ENCODE peak calls at places on chromosomes 13 and 19, in five cellular contexts. A, E, W, D and S are unnamed samples. For H3K27me3, the result is how much of the 10 kb centered on the place peaks cover.

GRCh38 chr13:95660981-95661581 is 15.9 kb upstream of the DNAJC3 start:
- DNase-seq in W (no peak), E (no peak), A (no peak), D (peak), S (no peak)

GRCh38 chr19:53333071-53333465 is 481 bp upstream of the ZNF845 start:
- DNase-seq in E (no peak), W (peak), A (peak), D (peak), S (no peak)

GRCh38 chr19:42216653-42217521 is 590 bp downstream of the DEDD2 start:
- DNase-seq in D (peak), E (no peak), W (no peak), A (peak), S (no peak)

GRCh38 chr13:48564046-48564445 is 31.2 kb upstream of the RCBTB2 start:
- DNase-seq in D (peak), A (no peak), E (no peak), W (no peak), S (no peak)

GRCh38 chr13:36712785-36713184 is 39.0 kb downstream of the SERTM1 start:
- DNase-seq in W (no peak), D (peak), E (peak), A (no peak), S (no peak)

GRCh38 chr19:39563408-39563807 is 23.4 kb upstream of the EID2 start:
- DNase-seq in D (no peak), E (peak), A (no peak), W (no peak), S (no peak)

GRCh38 chr19:7670790-7671189 is 1.9 kb downstream of the RETN start:
- DNase-seq in W (no peak), E (no peak), D (no peak), A (no peak), S (no peak)

GRCh38 chr13:77386046-77386445 is 59.2 kb upstream of the MYCBP2 start:
- DNase-seq in D (no peak), E (no peak), A (no peak), W (no peak), S (no peak)

GRCh38 chr13:75872970-75873369 is 236.8 kb downstream of the LMO7 start:
- DNase-seq in W (no peak), A (no peak), D (no peak), E (no peak), S (no peak)

GRCh38 chr13:38895075-38895474 is 95.6 kb downstream of the STOML3 start:
- DNase-seq in W (no peak), E (no peak), A (no peak), D (no peak), S (no peak)

GRCh38 chr13:21074601-21075302 is 13.4 kb upstream of the LATS2 start:
- DNase-seq in W (no peak), D (no peak), E (no peak), A (no peak), S (no peak)

GRCh38 chr19:56071151-56071550 is 49.9 kb downstream of the ZNF787 start:
- DNase-seq in W (no peak), D (no peak), A (no peak), E (no peak), S (no peak)

GRCh38 chr19:719081-719512 is 10.4 kb downstream of the PALM start:
- DNase-seq in W (peak), E (no peak), D (no peak), A (peak), S (no peak)

GRCh38 chr13:21365574-21365973 is 93.5 kb downstream of the ZDHHC20 start:
- DNase-seq in E (no peak), D (no peak), W (no peak), A (no peak), S (no peak)

GRCh38 chr19:4878491-4878968 is 11.1 kb upstream of the PLIN3 start:
- DNase-seq in D (no peak), A (no peak), E (no peak), W (no peak), S (no peak)

GRCh38 chr19:54429176-54429495 is 13.9 kb downstream of the TTYH1 start:
- DNase-seq in E (no peak), A (no peak), W (no peak), D (no peak), S (no peak)

GRCh38 chr13:78603240-78603947 is at the start of gene POU4F1:
- DNase-seq in A (no peak), W (no peak), E (no peak), D (peak), S (peak)
- H3K27me3 ChIP-seq in A (half or more), W (under half), E (half or more), D (half or more), S (half or more)

GRCh38 chr19:3041756-3042517 is 12.9 kb upstream of the TLE2 start:
- DNase-seq in E (no peak), W (no peak), D (no peak), A (no peak), S (no peak)
- H3K27me3 ChIP-seq in E (under half), W (under half), D (under half), A (under half), S (under half)

GRCh38 chr19:29658221-29658991 is 6.9 kb upstream of the PLEKHF1 start:
- DNase-seq in W (no peak), E (no peak), D (no peak), A (no peak), S (no peak)

GRCh38 chr19:29655648-29656335 is 9.5 kb upstream of the PLEKHF1 start:
- DNase-seq in D (no peak), E (no peak), A (no peak), W (no peak), S (no peak)

GRCh38 chr19:29650988-29651387 is 14.3 kb upstream of the PLEKHF1 start:
- DNase-seq in E (no peak), D (no peak), W (no peak), A (no peak), S (no peak)

GRCh38 chr19:29651622-29652394 is 13.5 kb upstream of the PLEKHF1 start:
- DNase-seq in E (no peak), D (no peak), A (no peak), W (no peak), S (no peak)

DNA sequence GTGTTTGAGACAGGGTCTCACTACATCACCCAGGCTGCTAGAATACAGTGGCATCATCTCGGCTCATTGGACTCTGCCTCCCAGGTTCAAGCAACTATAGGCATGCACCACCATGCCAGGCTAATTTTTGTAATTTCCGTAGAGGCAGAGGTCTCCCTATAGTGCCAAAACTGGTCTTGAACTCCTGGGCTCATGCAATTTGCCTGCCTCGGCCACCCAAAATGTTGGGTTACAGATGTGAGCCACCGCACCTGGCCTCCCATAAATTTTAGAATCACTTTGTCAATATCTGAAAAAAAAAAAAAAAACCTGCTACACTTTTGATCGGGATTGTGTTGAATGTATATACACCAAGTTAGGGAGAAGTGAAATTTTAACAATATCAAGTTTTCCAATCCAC is 11.9 kb upstream of the PLEKHF1 start:
- DNase-seq in A (no peak), W (no peak), E (no peak), D (no peak), S (no peak)
- H3K27me3 ChIP-seq in A (under half), W (under half), E (under half), D (under half), S (under half)

GRCh38 chr19:49409441-49410029 is 13.7 kb downstream of the PTH2 start:
- DNase-seq in A (no peak), E (no peak), W (no peak), D (no peak), S (no peak)

GRCh38 chr19:49403404-49404187 is 15.5 kb downstream of the KASH5 start:
- DNase-seq in W (no peak), A (no peak), E (no peak), D (no peak), S (no peak)

GRCh38 chr19:49408816-49409440 is 14.3 kb downstream of the PTH2 start:
- DNase-seq in D (no peak), W (no peak), A (no peak), E (peak), S (no peak)

GRCh38 chr19:49407482-49408015 is 15.7 kb downstream of the PTH2 start:
- DNase-seq in D (no peak), E (no peak), A (no peak), W (no peak), S (no peak)

DNA sequence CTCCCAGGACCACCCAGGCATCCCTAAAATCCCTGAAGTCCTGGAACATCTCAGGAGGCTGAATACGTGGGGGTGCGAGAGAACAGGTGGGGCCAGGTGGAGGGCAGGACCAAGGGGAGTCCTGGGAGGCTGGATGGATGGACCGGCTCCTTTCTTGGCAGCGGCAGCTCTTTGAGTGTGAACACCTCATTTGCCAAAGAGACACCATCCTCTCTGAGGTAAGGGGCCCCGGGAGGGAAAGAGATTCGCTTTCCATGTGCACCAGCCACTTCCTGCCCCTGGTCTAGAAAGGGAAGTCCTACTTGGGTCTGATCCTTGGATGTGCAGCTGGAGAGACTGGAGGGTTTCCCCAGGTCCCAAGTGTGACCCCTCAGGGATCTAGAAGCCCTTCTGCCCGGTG is 16.2 kb downstream of the PTH2 start:
- DNase-seq in W (no peak), E (no peak), A (no peak), D (no peak), S (no peak)
- H3K27me3 ChIP-seq in W (under half), E (under half), A (under half), D (under half), S (under half)

DNA sequence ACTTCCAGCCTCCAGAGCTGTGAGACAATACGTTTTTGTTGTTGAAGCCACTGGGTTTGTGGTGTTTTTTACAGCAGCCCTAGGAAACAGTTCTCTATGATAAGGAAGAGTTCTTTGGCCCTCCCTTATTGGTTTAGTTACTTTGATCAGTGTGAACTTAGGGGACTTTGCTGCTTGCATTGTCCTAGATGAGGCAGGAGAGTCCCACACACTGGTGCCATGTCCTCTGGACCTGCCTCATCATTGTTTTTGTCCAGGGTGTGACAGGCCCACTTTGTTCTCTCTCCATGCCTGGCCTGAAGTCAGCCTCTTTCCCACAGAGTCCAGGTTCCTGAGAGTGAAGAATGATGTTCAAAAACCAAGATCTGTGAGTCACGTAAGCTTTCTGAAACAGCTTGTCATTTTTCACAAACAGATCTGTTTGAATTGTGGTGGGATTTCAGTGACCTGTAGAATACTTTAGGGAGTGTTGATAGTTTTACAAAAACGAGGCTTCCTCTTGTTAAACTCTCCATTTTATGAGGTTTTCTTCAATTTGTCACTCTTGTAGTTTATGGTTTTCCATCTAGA is 63.8 kb downstream of the ING1 start:
- DNase-seq in A (no peak), E (no peak), D (no peak), W (no peak), S (no peak)
- H3K27me3 ChIP-seq in A (under half), E (under half), D (under half), W (under half), S (under half)

GRCh38 chr19:45023048-45023447 is 15.8 kb upstream of the CLASRP start:
- DNase-seq in D (no peak), W (no peak), E (no peak), A (no peak), S (no peak)

GRCh38 chr19:45021971-45022370 is 16.9 kb upstream of the CLASRP start:
- DNase-seq in A (no peak), D (no peak), W (no peak), E (no peak), S (no peak)

GRCh38 chr19:45019187-45019586 is 17.9 kb downstream of the RELB start:
- DNase-seq in A (no peak), E (no peak), W (no peak), D (no peak), S (no peak)

GRCh38 chr19:45016388-45017314 is 15.4 kb downstream of the RELB start:
- DNase-seq in W (peak), E (no peak), A (peak), D (peak), S (no peak)

GRCh38 chr19:45020071-45020470 is 18.8 kb upstream of the CLASRP start:
- DNase-seq in E (no peak), D (no peak), W (no peak), A (no peak), S (no peak)
- H3K27me3 ChIP-seq in E (under half), D (under half), W (under half), A (under half), S (under half)

DNA sequence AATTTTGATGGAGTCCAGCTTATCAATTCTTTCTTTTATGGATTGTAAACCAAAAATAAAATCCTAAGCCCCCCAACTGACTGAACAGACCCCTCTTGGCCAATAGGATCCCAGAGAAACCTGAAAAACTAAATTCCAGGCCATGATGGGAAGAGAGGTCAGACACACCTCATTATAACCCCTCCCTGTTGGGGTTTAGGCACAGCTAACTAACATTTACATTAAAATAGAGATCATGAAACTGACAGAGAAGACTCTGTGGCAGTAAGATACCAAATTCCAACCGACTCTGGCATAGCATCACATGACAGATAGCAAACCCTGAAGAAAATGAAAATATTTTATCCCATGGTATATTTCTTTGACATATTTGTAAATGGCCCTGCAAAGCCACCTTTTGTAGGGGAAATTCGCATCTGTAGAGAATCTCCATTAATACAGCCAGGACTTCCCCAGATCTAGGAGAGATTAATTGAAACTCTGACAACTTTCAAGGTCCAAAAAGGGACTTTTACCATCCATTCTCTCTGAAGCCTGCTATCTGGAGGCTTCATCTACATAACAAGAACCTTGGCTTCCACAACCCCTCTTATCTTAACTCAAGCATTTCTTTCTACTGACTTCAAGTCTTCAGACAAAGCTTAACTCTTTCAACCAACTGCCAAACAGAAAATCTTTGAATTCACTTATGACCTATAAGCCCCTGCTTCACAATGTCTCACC is 27.0 kb upstream of the GAS6 start:
- DNase-seq in A (no peak), E (no peak), D (no peak), W (no peak), S (no peak)
- H3K27me3 ChIP-seq in A (under half), E (under half), D (under half), W (under half), S (under half)

GRCh38 chr19:35061583-35062373 is 20.3 kb downstream of the HPN start:
- DNase-seq in E (no peak), A (no peak), W (no peak), D (no peak), S (no peak)

GRCh38 chr19:35059799-35060091 is 18.2 kb downstream of the HPN start:
- DNase-seq in A (no peak), W (no peak), D (no peak), E (no peak), S (no peak)

GRCh38 chr19:35060160-35060855 is 18.8 kb downstream of the HPN start:
- DNase-seq in A (no peak), D (no peak), E (no peak), W (no peak), S (no peak)

GRCh38 chr19:35058370-35058769 is 16.8 kb downstream of the HPN start:
- DNase-seq in E (no peak), A (no peak), D (no peak), W (no peak), S (no peak)

GRCh38 chr19:35059006-35059798 is 17.7 kb downstream of the HPN start:
- DNase-seq in E (no peak), D (no peak), W (no peak), A (no peak), S (no peak)
- H3K27me3 ChIP-seq in E (under half), D (under half), W (under half), A (under half), S (under half)

GRCh38 chr19:38213911-38214625 is 10.0 kb downstream of the DPF1 start:
- DNase-seq in D (no peak), W (no peak), E (peak), A (no peak), S (no peak)
- H3K27me3 ChIP-seq in D (under half), W (under half), E (under half), A (under half), S (under half)